ENCODE peak calls at places on chromosome 16, in seven cellular contexts. N is tibial nerve, P is fibroblast of villous mesenchyme, S is choroid plexus epithelial cell, Y is colonic mucosa, Z is heart right ventricle, Q is body of pancreas. K is an unnamed sample.

GRCh38 chr16:88731699-88732098 is 25.4 kb downstream of the CTU2 start:
- DNase-seq in P (no peak), Z (no peak), S (no peak), Q (no peak), Y (no peak), N (no peak), K (no peak)

GRCh38 chr16:85555549-85556455 is 57.3 kb upstream of the GSE1 start:
- DNase-seq in Q (peak; percentile 78), P (peak; percentile 80), S (peak; percentile 26), Y (peak; percentile 76), Z (peak; percentile 73), N (peak; percentile 33), K (no peak)

GRCh38 chr16:10523025-10523424 is 57.4 kb downstream of the EMP2 start:
- DNase-seq in Q (no peak), P (no peak), Z (no peak), N (no peak), S (no peak), Y (no peak), K (no peak)

GRCh38 chr16:53944026-53944425 is 240.1 kb downstream of the FTO start:
- DNase-seq in N (no peak), P (no peak), Y (no peak), S (no peak), Z (no peak), Q (no peak), K (no peak)

GRCh38 chr16:54193656-54194007 is 93.0 kb downstream of the IRX3 start:
- DNase-seq in S (peak; percentile 81), Z (peak; percentile 82), N (peak; percentile 65), Q (peak; percentile 69), Y (peak; percentile 78), P (peak; percentile 62), K (peak; percentile 27)

GRCh38 chr16:1825381-1825863 is 1.2 kb downstream of the HAGH start:
- DNase-seq in N (no peak), Y (no peak), Q (peak; percentile 70), S (no peak), Z (no peak), P (no peak), K (no peak)

GRCh38 chr16:85568519-85568918 is 44.6 kb upstream of the GSE1 start:
- DNase-seq in Y (peak; percentile 85), P (no peak), Q (no peak), Z (no peak), S (no peak), N (no peak), K (no peak)

GRCh38 chr16:85699224-85699558 is 10.4 kb upstream of the GINS2 start:
- DNase-seq in Z (no peak), N (no peak), P (no peak), Q (no peak), S (no peak), Y (no peak), K (no peak)

GRCh38 chr16:2159052-2159838 is 3.7 kb downstream of the TRAF7 start:
- DNase-seq in N (peak; percentile 64), Y (peak; percentile 77), Q (no peak), P (peak; percentile 90), Z (peak; percentile 65), S (peak; percentile 54), K (no peak)

GRCh38 chr16:9090101-9090959 is 1.1 kb upstream of the HAPSTR1 start:
- DNase-seq in Y (peak; percentile 42), Z (peak; percentile 36), P (peak; percentile 13), N (peak; percentile 18), S (no peak), Q (peak; percentile 48), K (no peak)

GRCh38 chr16:69397821-69398521 is 12.2 kb upstream of the TERF2 start:
- DNase-seq in N (peak; percentile 57), Z (peak; percentile 70), P (peak; percentile 88), Q (peak; percentile 56), Y (peak; percentile 66), S (peak; percentile 90), K (no peak)

GRCh38 chr16:3690991-3691720 is 26.2 kb downstream of the TRAP1 start:
- DNase-seq in P (peak; percentile 66), Z (no peak), Q (no peak), S (peak; percentile 17), N (peak; percentile 48), Y (no peak), K (no peak)

GRCh38 chr16:68287276-68288251 is 23.2 kb downstream of the SLC7A6OS start:
- DNase-seq in Z (peak; percentile 68), P (peak; percentile 84), Q (no peak), S (peak; percentile 77), N (peak; percentile 82), Y (no peak), K (no peak)

GRCh38 chr16:30778549-30779244 is 8.3 kb downstream of the ZNF629 start:
- DNase-seq in Z (no peak), S (peak; percentile 82), N (peak; percentile 56), Q (no peak), Y (no peak), P (peak; percentile 77), K (no peak)

GRCh38 chr16:85676466-85676865 is 12.3 kb downstream of the GINS2 start:
- DNase-seq in Q (no peak), Z (no peak), Y (no peak), P (no peak), N (no peak), S (no peak), K (no peak)

GRCh38 chr16:47374629-47375028 is 86.2 kb downstream of the ITFG1 start:
- DNase-seq in N (no peak), Y (no peak), Z (no peak), Q (no peak), S (peak; percentile 59), P (no peak), K (no peak)

GRCh38 chr16:47018223-47018891 is 44.9 kb upstream of the DNAJA2 start:
- DNase-seq in S (peak; percentile 51), Y (peak; percentile 28), N (no peak), Z (no peak), Q (peak; percentile 63), P (peak; percentile 15), K (no peak)

GRCh38 chr16:84043486-84044107 is 1.0 kb upstream of the SLC38A8 start:
- DNase-seq in P (no peak), Z (no peak), N (no peak), Y (no peak), S (no peak), Q (no peak), K (no peak)

GRCh38 chr16:86735727-86736126 is 157.4 kb downstream of the FOXL1 start:
- DNase-seq in Q (no peak), Y (no peak), P (no peak), Z (peak; percentile 16), S (no peak), N (no peak), K (no peak)

GRCh38 chr16:63287411-63287810 is 1251.2 kb upstream of the CDH8 start:
- DNase-seq in P (no peak), Q (no peak), Y (no peak), Z (no peak), S (no peak), N (no peak), K (no peak)

GRCh38 chr16:86824751-86825310 is 246.5 kb downstream of the FOXL1 start:
- DNase-seq in Q (no peak), S (peak; percentile 79), Y (no peak), Z (no peak), N (no peak), P (peak; percentile 20), K (no peak)

DNA sequence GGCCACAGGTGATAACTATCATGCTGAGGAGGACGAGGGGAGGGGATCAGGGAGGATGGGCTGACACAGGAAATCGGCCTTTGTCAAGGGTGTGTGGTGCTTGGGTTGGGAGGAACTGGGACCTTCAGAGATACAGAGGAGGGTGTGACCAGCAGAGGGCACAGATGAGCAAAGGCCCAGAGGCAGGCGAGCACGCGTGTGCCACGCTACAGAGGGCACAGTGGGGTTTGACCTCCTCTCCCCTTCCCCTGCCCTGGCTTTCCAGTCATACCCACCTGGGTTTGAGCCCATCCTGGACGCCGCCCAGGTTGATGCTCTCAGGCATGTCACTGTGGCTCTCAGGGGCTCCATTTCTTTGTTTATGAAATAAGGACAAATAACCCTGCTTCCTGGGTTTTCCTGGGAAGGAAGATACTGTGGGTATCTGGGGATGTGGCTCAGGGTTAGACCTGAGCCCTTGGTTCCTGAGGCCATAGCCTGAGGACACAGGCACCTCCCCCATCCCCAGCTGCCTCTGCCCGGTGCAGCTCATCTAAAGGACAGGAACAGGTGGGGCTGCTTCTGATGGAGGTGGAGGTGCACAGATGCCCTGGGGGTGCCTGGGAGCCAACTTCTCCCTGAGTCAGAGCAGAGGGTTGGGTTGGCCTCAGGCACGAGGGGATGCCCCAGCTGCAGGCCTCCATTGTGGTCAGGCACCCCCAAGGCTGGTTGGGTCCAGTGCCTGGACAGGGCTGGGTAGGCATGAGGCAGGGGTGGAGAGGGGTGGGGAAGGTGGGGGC is 51.8 kb downstream of the BEAN1 start:
- DNase-seq in S (peak; percentile 63), Q (peak; percentile 79), Z (peak; percentile 75), Y (peak; percentile 83), P (peak; percentile 59), N (peak; percentile 90), K (peak; percentile 69)
- TF ChIP-seq CTCF in S (peak; percentile 85), Q (peak; percentile 75), Z (peak; percentile 90), Y (peak; percentile 86), P (peak; percentile 84), N (peak; percentile 68), K (no peak)

DNA sequence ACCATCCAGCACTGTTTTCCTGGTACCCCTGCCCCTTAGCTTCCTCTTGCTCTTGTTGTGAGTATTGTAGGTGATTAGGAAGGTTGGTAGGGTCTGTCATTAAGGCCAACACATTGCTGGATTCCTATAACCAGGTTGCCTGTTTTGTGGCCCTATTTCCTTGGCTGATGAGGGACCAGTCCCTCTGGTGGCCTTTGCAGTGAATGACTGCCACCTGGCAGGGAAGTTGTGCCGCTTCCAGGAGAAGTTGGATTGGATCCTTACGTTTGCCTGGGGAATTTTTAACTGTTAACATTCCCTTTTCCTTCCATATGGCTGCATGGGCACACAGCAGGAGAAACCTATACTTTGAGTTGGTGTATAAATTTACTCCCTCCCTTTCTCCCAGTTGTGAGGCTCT is 32.4 kb downstream of the LCMT1 start:
- DNase-seq in Q (peak; percentile 71), N (no peak), P (no peak), S (no peak), Y (no peak), Z (no peak), K (no peak)
- TF ChIP-seq CTCF in Q (peak; percentile 70), N (no peak), P (peak; percentile 37), S (peak; percentile 39), Y (no peak), Z (peak; percentile 30), K (no peak)

GRCh38 chr16:55398683-55399230 is 74.8 kb downstream of the IRX6 start:
- DNase-seq in P (no peak), Y (no peak), S (no peak), Q (no peak), Z (no peak), N (no peak), K (no peak)
- TF ChIP-seq CTCF in P (no peak), Y (no peak), S (no peak), Q (no peak), Z (no peak), N (no peak), K (no peak)

DNA sequence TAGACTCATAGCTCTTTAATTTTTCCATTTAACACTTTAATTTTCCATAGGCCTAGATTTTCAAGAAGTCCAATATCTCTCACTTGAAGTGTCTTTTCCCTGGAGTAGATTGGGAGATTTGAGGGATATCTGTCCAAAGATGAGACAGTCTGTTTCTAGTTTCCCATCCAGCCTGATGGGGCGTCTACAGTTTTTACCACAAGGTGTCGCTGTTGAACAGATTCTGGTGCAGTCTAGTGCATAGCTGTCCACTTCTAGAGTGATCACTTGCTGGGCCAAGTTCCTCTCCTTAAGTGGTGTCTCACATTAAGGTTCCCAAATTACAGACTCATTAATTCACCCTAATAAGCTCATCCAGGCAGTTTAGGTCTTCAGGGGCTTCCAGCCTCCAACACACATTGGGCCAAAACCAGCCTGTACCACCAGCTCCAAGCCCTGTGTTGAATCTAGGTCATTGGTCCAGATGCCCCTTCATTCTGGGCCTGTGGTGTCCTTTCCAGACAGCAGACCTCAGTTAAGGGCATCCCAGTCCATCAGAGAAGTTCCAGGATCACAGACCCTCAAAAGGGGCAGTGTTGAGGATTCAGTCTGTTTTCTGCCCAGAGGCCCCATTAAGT is 9.4 kb downstream of the SNX20 start:
- DNase-seq in Z (no peak), N (no peak), Q (no peak), Y (peak; percentile 41), P (peak; percentile 22), S (peak; percentile 49), K (no peak)
- TF ChIP-seq CTCF in Z (peak; percentile 71), N (peak; percentile 12), Q (peak; percentile 12), Y (peak; percentile 31), P (peak; percentile 48), S (peak; percentile 75), K (no peak)